ENCODE peak calls at places on chromosome 16, in six cellular contexts. M, F, Y, P, X and J are unnamed samples.

GRCh38 chr16:26665166-26665939 is 401.4 kb upstream of the C16orf82 start:
- DNase-seq in M (no peak), F (no peak), Y (no peak), P (no peak), X (no peak), J (no peak)

GRCh38 chr16:76900285-76901263 is 290.4 kb upstream of the MON1B start:
- DNase-seq in M (no peak), F (no peak), Y (no peak), P (no peak), X (no peak), J (no peak)

GRCh38 chr16:57409065-57409464 is 4.5 kb downstream of the CCL17 start:
- DNase-seq in M (no peak), F (no peak), Y (no peak), P (no peak), X (no peak), J (no peak)

GRCh38 chr16:18788828-18789514 is 1.2 kb downstream of the RPS15A start:
- DNase-seq in M (no peak), F (no peak), Y (no peak), P (no peak), X (no peak), J (no peak)

GRCh38 chr16:81937305-81938038 is 73.8 kb downstream of the SDR42E1 start:
- DNase-seq in M (no peak), F (no peak), Y (no peak), P (no peak), X (no peak), J (peak)

GRCh38 chr16:28872952-28873351 is 5.3 kb upstream of the ATP2A1 start:
- DNase-seq in M (no peak), F (no peak), Y (no peak), P (no peak), X (no peak), J (no peak)

GRCh38 chr16:85181091-85181738 is 68.9 kb upstream of the CIBAR2 start:
- DNase-seq in M (no peak), F (no peak), Y (no peak), P (no peak), X (no peak), J (no peak)

GRCh38 chr16:3431779-3432219 is 11.5 kb downstream of the ZNF597 start:
- DNase-seq in M (no peak), F (peak), Y (no peak), P (peak), X (no peak), J (peak)

GRCh38 chr16:30659507-30660423 is 1.5 kb downstream of the FBRS start:
- DNase-seq in M (no peak), F (peak), Y (peak), P (peak), X (no peak), J (no peak)

GRCh38 chr16:71320021-71320420 is 30.8 kb upstream of the CMTR2 start:
- DNase-seq in M (no peak), F (no peak), Y (no peak), P (no peak), X (no peak), J (no peak)

DNA sequence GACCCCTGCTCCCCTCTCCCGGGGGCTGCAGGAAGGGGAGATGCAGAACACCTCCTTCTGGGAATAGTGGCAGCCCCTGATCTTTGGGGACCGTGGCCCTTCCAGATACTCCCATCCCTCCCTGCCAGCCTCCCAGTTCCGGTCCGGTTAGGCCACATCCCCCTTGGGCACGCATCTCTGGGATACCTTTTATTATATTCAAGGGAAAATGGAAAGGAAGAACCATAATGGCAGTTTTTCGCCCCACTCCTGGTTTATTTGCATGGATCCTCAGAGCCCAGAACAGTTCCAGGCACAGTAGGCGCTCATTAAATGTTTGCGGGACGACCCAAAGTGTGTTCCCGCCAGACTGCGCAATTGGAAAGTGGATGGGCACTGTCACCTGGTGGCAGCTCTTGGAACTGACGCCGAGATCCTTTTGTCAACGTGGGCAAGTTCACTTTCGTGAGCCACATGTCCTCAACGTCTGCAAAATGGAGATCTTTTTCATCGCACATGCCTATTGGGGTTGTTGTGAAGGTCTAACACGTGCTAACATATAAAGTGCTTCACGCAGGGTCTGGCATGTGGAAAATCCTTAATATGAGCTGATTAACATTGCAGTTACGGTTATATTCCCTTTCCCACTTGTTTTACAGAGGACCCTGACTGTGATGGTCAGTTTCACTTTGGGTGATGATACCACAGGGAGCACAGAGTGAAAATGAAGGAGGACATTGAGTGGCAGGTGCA is 1.6 kb upstream of the GPRC5B start:
- DNase-seq in M (peak), F (peak), Y (peak), P (peak), X (peak), J (peak)
- H3K4me3 ChIP-seq in M (peak), F (no peak), Y (peak), P (peak), X (no peak), J (peak)

GRCh38 chr16:11915644-11916523 is at the start of gene GSPT1:
- DNase-seq in M (peak), F (peak), Y (peak), P (peak), X (peak), J (peak)
- TF ChIP-seq CTCF in M (no peak), F (no peak), Y (peak), P (no peak), X (no peak), J (no peak)

DNA sequence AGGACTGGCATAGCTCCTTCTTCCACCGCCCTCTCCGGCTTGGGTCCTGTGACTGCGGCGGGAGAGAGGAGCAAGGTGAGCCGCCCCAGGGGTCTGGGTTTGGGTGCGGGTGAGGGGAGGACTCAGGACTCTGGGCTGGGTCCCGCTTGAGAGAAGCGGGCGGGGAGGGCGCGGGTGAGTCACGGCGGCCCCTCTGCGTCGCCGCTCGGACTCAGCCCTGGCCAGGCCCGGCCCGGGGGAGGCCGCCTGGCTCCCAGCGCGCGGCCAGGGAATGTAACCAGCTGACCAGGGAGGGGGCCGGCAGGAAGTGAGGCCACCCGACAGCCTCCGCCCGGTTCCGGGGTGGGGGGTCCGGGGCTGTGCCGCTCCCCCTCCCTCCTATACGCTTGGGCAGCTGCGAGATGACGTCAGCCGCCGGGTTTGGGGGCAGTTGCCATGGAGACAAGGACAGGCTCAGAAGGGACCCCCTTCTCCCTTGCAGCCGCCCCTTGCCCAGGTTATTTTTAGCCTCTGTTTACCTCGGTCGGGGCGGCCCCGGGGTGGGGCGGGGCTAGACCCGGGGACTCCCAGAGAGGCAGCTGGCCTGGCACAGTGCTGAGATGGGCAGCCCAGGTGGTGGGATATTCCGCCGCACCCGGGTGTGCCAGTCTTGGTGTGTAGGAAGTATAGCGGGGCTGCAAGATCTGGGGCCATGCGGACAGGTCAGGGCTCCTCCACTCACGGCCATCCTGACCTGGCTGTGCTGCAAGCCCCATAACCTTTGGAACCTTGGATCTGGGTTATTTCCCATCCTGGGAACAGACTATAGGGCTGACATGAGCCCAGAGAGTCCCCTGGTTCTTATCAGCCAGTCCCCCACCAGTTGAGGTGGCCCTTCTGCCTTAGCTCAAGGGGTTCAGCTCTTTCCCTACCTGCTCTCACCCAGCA is 1.6 kb downstream of the RIPOR1 start:
- DNase-seq in M (no peak), F (peak), Y (peak), P (peak), X (no peak), J (peak)
- H3K4me3 ChIP-seq in M (peak), F (peak), Y (peak), P (peak), X (peak), J (peak)

GRCh38 chr16:49348408-49349176 is 25.0 kb upstream of the C16orf78 start:
- DNase-seq in M (no peak), F (no peak), Y (no peak), P (no peak), X (no peak), J (no peak)
- TF ChIP-seq CTCF in M (no peak), F (no peak), Y (no peak), P (no peak), X (no peak), J (no peak)

DNA sequence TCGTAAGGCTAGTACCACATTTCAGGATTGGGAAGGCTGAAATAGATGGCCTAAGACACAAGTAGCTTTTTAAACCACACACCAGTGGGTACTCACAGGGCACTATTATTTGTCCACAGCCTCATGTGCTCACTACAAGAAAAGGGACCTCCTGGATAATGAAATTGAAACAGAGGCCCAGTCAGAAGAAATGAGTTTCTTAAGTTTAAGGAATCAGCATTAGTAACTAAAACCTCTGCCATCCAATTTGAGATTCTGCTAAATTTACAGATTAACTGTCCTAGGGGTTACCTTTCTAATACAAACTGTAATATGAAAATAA is 3.0 kb downstream of the USP7 start:
- DNase-seq in M (no peak), F (no peak), Y (no peak), P (no peak), X (no peak), J (no peak)
- H3K4me3 ChIP-seq in M (no peak), F (no peak), Y (peak), P (no peak), X (no peak), J (no peak)

DNA sequence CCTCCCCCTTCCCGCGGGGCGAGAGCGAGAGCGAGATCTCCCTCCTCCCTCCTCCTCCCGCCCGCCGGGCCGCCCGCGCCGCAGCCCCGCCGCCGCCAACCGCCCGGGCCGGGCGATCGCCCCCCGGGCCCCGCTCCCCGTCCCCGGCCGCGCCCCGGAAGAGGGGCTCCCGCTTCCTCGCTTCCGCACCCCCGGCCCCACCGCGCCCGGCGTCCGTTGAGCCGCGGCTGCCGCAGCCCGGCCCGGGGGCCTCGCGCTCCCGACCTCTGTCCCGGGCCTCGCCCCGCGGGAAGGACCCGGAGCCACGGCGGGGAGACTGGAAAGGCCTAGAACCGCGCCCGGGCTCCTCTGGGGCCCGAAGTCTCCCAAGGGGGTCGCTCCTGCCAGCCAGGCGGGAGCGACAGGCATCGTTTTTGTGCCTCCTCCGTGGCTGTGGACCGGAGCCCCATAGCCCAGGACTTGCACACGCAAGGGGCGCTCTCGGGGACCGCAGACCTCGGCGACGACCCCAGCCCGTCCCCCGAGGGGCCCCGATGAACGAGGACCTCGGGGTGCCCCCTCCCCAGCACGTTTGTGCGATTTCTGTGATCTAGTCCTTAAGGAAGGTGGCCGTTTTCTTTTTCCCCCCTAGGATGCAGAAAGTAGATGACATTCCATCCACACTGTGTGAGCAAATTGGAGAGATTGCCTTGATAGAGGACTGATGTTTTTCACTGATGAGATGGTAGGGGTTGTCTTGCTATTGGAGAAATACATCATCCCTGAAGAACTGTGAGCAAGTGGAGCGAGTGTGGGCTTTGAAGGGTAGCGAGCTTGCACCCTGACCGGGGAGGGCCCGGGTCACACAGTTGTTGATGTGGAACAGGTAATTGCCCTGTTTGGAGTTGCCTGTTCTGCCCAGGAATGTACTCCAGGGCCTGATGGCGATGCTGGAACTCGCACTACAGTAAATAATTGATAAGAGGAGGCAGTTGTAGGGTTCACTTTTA is 610 bp downstream of the BANP start:
- DNase-seq in M (no peak), F (no peak), Y (no peak), P (peak), X (no peak), J (no peak)
- TF ChIP-seq CTCF in M (peak), F (peak), Y (peak), P (peak), X (no peak), J (peak)

GRCh38 chr16:17368511-17368910 is 102.2 kb downstream of the XYLT1 start:
- DNase-seq in M (no peak), F (no peak), Y (no peak), P (no peak), X (no peak), J (no peak)

GRCh38 chr16:17367932-17368331 is 102.8 kb downstream of the XYLT1 start:
- DNase-seq in M (no peak), F (peak), Y (no peak), P (peak), X (peak), J (peak)

GRCh38 chr16:17366299-17366961 is 104.3 kb downstream of the XYLT1 start:
- DNase-seq in M (no peak), F (no peak), Y (no peak), P (no peak), X (no peak), J (no peak)

GRCh38 chr16:17365591-17366298 is 105.0 kb downstream of the XYLT1 start:
- DNase-seq in M (no peak), F (no peak), Y (no peak), P (peak), X (no peak), J (no peak)

GRCh38 chr16:17367034-17367433 is 103.7 kb downstream of the XYLT1 start:
- DNase-seq in M (no peak), F (no peak), Y (no peak), P (no peak), X (no peak), J (no peak)
- H3K4me3 ChIP-seq in M (no peak), F (no peak), Y (no peak), P (no peak), X (no peak), J (no peak)

GRCh38 chr16:65576631-65577030 is 454.8 kb upstream of the CDH11 start:
- DNase-seq in M (no peak), F (no peak), Y (no peak), P (no peak), X (no peak), J (no peak)
- TF ChIP-seq CTCF in M (no peak), F (no peak), Y (no peak), P (no peak), X (no peak), J (no peak)

DNA sequence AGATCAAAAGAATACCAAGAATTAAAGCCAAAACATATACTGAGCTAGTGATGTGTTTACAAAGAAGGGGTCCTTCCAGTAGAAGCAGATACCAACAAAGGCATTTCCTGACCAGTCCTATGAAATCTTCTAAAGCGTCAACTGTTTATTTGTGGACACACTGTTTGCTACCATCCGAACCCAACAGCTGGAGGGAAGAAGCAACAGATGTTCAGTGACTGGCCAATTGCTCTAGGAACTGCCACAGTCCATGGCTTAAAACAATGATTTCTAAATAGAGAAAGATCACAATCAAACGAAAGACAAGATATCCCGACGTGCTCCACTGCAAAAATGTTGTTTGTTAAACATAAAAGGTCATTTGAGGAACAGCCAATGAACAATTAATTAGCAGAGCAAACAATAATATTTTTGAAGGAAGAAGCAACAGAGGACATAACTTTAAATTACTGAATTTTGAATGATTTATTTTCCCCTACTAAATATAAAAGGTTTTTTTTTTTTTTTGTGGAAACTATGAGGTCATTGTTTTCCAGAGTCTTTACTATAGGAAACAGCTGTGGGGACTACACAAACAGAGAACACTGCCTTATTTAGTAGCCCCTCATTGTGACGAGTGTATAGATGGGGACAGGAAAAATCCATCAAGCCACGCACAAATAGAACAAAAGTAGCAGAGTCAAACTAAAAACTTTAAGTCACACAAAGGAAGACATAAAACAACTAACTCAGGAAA is 17.2 kb downstream of the USP31 start:
- DNase-seq in M (no peak), F (peak), Y (no peak), P (peak), X (no peak), J (no peak)
- H3K4me3 ChIP-seq in M (no peak), F (no peak), Y (no peak), P (no peak), X (no peak), J (no peak)